ENCODE peak calls at places on chromosome X, in ten cellular contexts. H is foreskin keratinocyte; U is HCT116; B is thoracic aorta; A is heart left ventricle; T is substantia nigra; N is CD4-positive, alpha-beta T cell; Y is CD8-positive, alpha-beta T cell; W is vagina; Z is cardiac muscle cell. E is an unnamed sample.

GRCh38 chrX:68060506-68061205 is 372.6 kb downstream of the OPHN1 start:
- DNase-seq in H (no peak), U (no peak), B (no peak), A (no peak), T (no peak), N (no peak), Y (no peak), W (no peak), Z (no peak), E (no peak)

GRCh38 chrX:136586386-136586785 is 54.4 kb downstream of the VGLL1 start:
- DNase-seq in H (no peak), U (no peak), B (no peak), A (no peak), T (no peak), N (peak; percentile 11), Y (peak; percentile 19), W (no peak), Z (no peak), E (no peak)

GRCh38 chrX:39693298-39693697 is 404.5 kb downstream of the BCOR start:
- DNase-seq in H (no peak), U (no peak), B (no peak), A (no peak), T (no peak), N (no peak), Y (no peak), W (no peak), Z (no peak), E (no peak)

GRCh38 chrX:110315541-110315940 is 2.3 kb downstream of the AMMECR1 start:
- DNase-seq in H (no peak), U (no peak), B (no peak), A (no peak), T (no peak), N (no peak), Y (no peak), W (no peak), Z (peak; percentile 19), E (no peak)

GRCh38 chrX:48939417-48940228 is 17.8 kb downstream of the OTUD5 start:
- DNase-seq in H (no peak), U (no peak), B (no peak), A (no peak), T (no peak), N (no peak), Y (no peak), W (no peak), Z (no peak), E (no peak)

GRCh38 chrX:17046478-17047097 is 100.1 kb downstream of the REPS2 start:
- DNase-seq in H (no peak), U (peak; percentile 44), B (peak; percentile 5), A (peak; percentile 45), T (peak; percentile 38), N (peak; percentile 5), Y (peak; percentile 32), W (no peak), Z (peak; percentile 81), E (peak; percentile 73)

GRCh38 chrX:36856849-36857248 is 151.3 kb upstream of the FAM47C start:
- DNase-seq in H (no peak), U (no peak), B (no peak), A (no peak), T (no peak), N (no peak), Y (no peak), W (no peak), Z (peak; percentile 0), E (no peak)

GRCh38 chrX:70001269-70001668 is 48.5 kb downstream of the AWAT2 start:
- DNase-seq in H (no peak), U (no peak), B (no peak), A (peak; percentile 38), T (no peak), N (no peak), Y (no peak), W (no peak), Z (peak; percentile 89), E (no peak)

GRCh38 chrX:34848281-34848680 is 94.3 kb upstream of the FAM47B start:
- DNase-seq in H (peak; percentile 10), U (no peak), B (no peak), A (no peak), T (no peak), N (no peak), Y (no peak), W (no peak), Z (peak; percentile 44), E (no peak)

GRCh38 chrX:139931646-139932076 is 1.2 kb downstream of the ATP11C start:
- DNase-seq in H (no peak), U (no peak), B (no peak), A (no peak), T (no peak), N (no peak), Y (peak; percentile 28), W (no peak), Z (no peak), E (no peak)
- H3K27ac ChIP-seq in H (peak overlapping the region; percentile 43), U (peak overlapping the region; percentile 45), B (peak overlapping the region; percentile 44), A (peak overlapping the region; percentile 86), T (no peak overlapping the region), N (no peak overlapping the region), Y (peak overlapping the region; percentile 37), W (peak overlapping the region; percentile 94), Z (no peak overlapping the region), E (peak overlapping the region; percentile 87)

GRCh38 chrX:154728791-154729190 is 22.1 kb downstream of the GAB3 start:
- DNase-seq in H (no peak), U (no peak), B (no peak), A (no peak), T (no peak), N (no peak), Y (no peak), W (no peak), Z (no peak), E (no peak)

GRCh38 chrX:154730271-154730883 is 20.5 kb downstream of the GAB3 start:
- DNase-seq in H (no peak), U (no peak), B (no peak), A (peak; percentile 69), T (no peak), N (no peak), Y (no peak), W (no peak), Z (peak; percentile 88), E (no peak)

GRCh38 chrX:154724999-154725756 is 25.7 kb downstream of the GAB3 start:
- DNase-seq in H (no peak), U (no peak), B (no peak), A (no peak), T (no peak), N (no peak), Y (no peak), W (no peak), Z (no peak), E (no peak)

GRCh38 chrX:154729439-154729838 is 21.4 kb downstream of the GAB3 start:
- DNase-seq in H (no peak), U (no peak), B (no peak), A (no peak), T (no peak), N (no peak), Y (no peak), W (no peak), Z (no peak), E (no peak)

DNA sequence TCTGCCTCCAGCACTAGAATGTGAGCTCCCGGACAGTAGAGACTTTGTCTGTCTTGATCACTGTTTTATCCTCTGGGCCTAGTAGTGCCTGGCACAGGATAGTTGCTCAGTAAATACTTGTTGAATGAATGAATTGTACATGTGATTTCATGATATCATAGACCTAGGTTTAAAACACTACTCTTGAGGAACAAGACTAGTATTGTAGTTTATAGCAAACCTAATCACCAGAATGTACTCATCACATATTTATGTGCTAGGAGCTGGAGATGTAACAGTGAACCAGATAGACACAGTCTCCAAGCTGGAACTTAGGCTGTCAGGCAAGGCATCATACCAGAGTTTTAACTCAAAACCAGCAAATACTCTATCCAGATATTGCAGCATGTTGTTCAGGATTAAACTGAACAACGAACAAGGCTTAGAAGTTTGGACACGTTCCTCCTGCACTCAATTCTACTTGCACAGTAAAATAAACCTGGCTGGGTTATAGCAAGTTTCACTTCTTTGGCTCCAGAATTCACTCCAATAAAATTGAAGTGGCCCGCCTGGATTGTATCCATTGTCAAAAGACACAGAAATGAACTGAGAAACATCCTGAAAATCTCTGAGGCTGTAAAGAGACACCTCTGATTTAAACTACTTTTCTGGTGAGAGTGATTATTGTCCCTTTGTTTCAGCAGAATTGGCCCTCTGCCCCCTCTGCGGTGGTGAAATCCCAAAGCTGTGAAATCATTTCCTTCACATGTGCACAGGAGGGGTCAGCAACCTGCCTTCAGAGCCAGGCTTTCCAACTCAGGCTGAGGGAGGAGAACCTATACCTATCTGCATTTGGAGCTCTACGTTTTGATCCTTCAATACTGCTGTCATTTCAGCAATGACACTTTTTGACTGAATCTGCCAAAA is 23.2 kb downstream of the GAB3 start:
- DNase-seq in H (no peak), U (no peak), B (no peak), A (peak; percentile 65), T (no peak), N (no peak), Y (no peak), W (no peak), Z (peak; percentile 80), E (no peak)
- H3K27ac ChIP-seq in H (no peak overlapping the region), U (no peak overlapping the region), B (peak overlapping the region; percentile 91), A (peak overlapping the region; percentile 85), T (no peak overlapping the region), N (no peak overlapping the region), Y (no peak overlapping the region), W (no peak overlapping the region), Z (no peak overlapping the region), E (peak overlapping the region; percentile 80)

GRCh38 chrX:118548831-118549230 is 53.2 kb downstream of the DOCK11 start:
- DNase-seq in H (no peak), U (no peak), B (no peak), A (no peak), T (no peak), N (no peak), Y (no peak), W (no peak), Z (no peak), E (no peak)

GRCh38 chrX:118553042-118553714 is 57.6 kb downstream of the DOCK11 start:
- DNase-seq in H (no peak), U (no peak), B (no peak), A (no peak), T (no peak), N (no peak), Y (no peak), W (no peak), Z (peak; percentile 40), E (no peak)

GRCh38 chrX:118551426-118551825 is 55.8 kb downstream of the DOCK11 start:
- DNase-seq in H (no peak), U (no peak), B (no peak), A (no peak), T (no peak), N (no peak), Y (no peak), W (no peak), Z (no peak), E (no peak)

GRCh38 chrX:118552501-118552900 is 56.9 kb downstream of the DOCK11 start:
- DNase-seq in H (peak; percentile 66), U (peak; percentile 21), B (no peak), A (no peak), T (no peak), N (no peak), Y (no peak), W (no peak), Z (peak; percentile 55), E (no peak)

GRCh38 chrX:118550792-118551191 is 55.2 kb downstream of the DOCK11 start:
- DNase-seq in H (peak; percentile 71), U (no peak), B (no peak), A (no peak), T (no peak), N (no peak), Y (no peak), W (no peak), Z (no peak), E (no peak)
- H3K27ac ChIP-seq in H (peak overlapping the region; percentile 73), U (no peak overlapping the region), B (no peak overlapping the region), A (no peak overlapping the region), T (no peak overlapping the region), N (no peak overlapping the region), Y (no peak overlapping the region), W (no peak overlapping the region), Z (no peak overlapping the region), E (no peak overlapping the region)

GRCh38 chrX:29315931-29316330 is 728.7 kb downstream of the IL1RAPL1 start:
- DNase-seq in H (no peak), U (no peak), B (no peak), A (no peak), T (no peak), N (no peak), Y (no peak), W (no peak), Z (no peak), E (no peak)
- H3K27ac ChIP-seq in H (no peak overlapping the region), U (no peak overlapping the region), B (no peak overlapping the region), A (no peak overlapping the region), T (no peak overlapping the region), N (no peak overlapping the region), Y (no peak overlapping the region), W (no peak overlapping the region), Z (no peak overlapping the region), E (no peak overlapping the region)